ENCODE peak calls at places on chromosomes 1 and 21, in seven cellular contexts. K, J, S, M, A, C and V are unnamed samples.

GRCh38 chr1:198462365-198463025 is 78.0 kb downstream of the ATP6V1G3 start:
- DNase-seq in K (peak; percentile 49), J (peak; percentile 30), S (peak; percentile 79), M (peak; percentile 40), A (peak; percentile 77), C (no peak), V (no peak)

GRCh38 chr1:171985639-171986038 is 144.3 kb downstream of the DNM3 start:
- DNase-seq in K (peak; percentile 5), J (no peak), S (peak; percentile 42), M (no peak), A (no peak), C (no peak), V (no peak)

GRCh38 chr1:181101581-181102226 is 13.2 kb downstream of the IER5 start:
- DNase-seq in K (peak; percentile 76), J (no peak), S (peak; percentile 89), M (peak; percentile 64), A (no peak), C (no peak), V (no peak)

GRCh38 chr1:30511563-30512252 is 211.7 kb downstream of the MATN1 start:
- DNase-seq in K (no peak), J (no peak), S (peak; percentile 68), M (no peak), A (peak; percentile 26), C (no peak), V (no peak)

GRCh38 chr1:209190591-209191241 is 392.8 kb upstream of the CAMK1G start:
- DNase-seq in K (peak; percentile 50), J (no peak), S (peak; percentile 71), M (peak; percentile 70), A (peak; percentile 45), C (no peak), V (peak; percentile 34)

GRCh38 chr1:165910764-165911421 is 83.5 kb downstream of the UCK2 start:
- DNase-seq in K (no peak), J (no peak), S (no peak), M (peak; percentile 62), A (no peak), C (no peak), V (no peak)

GRCh38 chr1:1264868-1265272 is 8.8 kb downstream of the UBE2J2 start:
- DNase-seq in K (peak; percentile 79), J (no peak), S (peak; percentile 99), M (peak; percentile 28), A (peak; percentile 85), C (no peak), V (no peak)

GRCh38 chr1:22465018-22465565 is 13.4 kb downstream of the ZBTB40 start:
- DNase-seq in K (no peak), J (no peak), S (no peak), M (no peak), A (no peak), C (no peak), V (no peak)

GRCh38 chr1:30936541-30937171 is 28.1 kb upstream of the SDC3 start:
- DNase-seq in K (no peak), J (no peak), S (no peak), M (no peak), A (no peak), C (no peak), V (no peak)

GRCh38 chr21:41489329-41489728 is 18.6 kb downstream of the TMPRSS2 start:
- DNase-seq in K (no peak), J (no peak), S (no peak), M (no peak), A (no peak), C (no peak), V (no peak)

GRCh38 chr21:31559368-31560119 is 99.9 kb upstream of the SOD1 start:
- DNase-seq in K (peak; percentile 97), J (peak; percentile 95), S (no peak), M (peak; percentile 72), A (peak; percentile 98), C (peak; percentile 66), V (peak; percentile 96)

GRCh38 chr1:197065549-197065948 is 1.5 kb downstream of the F13B start:
- DNase-seq in K (peak; percentile 77), J (no peak), S (no peak), M (no peak), A (no peak), C (no peak), V (no peak)

GRCh38 chr1:209411491-209411929 is 172.0 kb upstream of the CAMK1G start:
- DNase-seq in K (peak; percentile 55), J (no peak), S (peak; percentile 42), M (no peak), A (peak; percentile 86), C (no peak), V (no peak)

GRCh38 chr21:33731447-33731846 is 89.1 kb downstream of the ITSN1 start:
- DNase-seq in K (peak; percentile 66), J (no peak), S (no peak), M (no peak), A (no peak), C (no peak), V (no peak)

GRCh38 chr1:167713330-167714081 is 8.3 kb upstream of the MPZL1 start:
- DNase-seq in K (peak; percentile 38), J (peak; percentile 14), S (peak; percentile 14), M (peak; percentile 35), A (no peak), C (no peak), V (peak; percentile 35)

GRCh38 chr21:16185766-16186165 is 456.0 kb downstream of the USP25 start:
- DNase-seq in K (no peak), J (no peak), S (no peak), M (peak; percentile 23), A (no peak), C (no peak), V (no peak)

GRCh38 chr1:910881-911721 is 12.6 kb upstream of the SAMD11 start:
- DNase-seq in K (peak; percentile 46), J (no peak), S (peak; percentile 94), M (no peak), A (peak; percentile 87), C (no peak), V (no peak)